ENCODE peak calls at places on chromosomes 7 and 10, in nine cellular contexts. One of them, this sample, is unnamed.

GRCh38 chr7:107344799-107345198 is 125.1 kb upstream of the GPR22 start:
- DNase-seq in cardiac fibroblast: no peak
- DNase-seq in mammary epithelial cell: no peak
- DNase-seq in PC-9: no peak
- DNase-seq in spleen: peak; percentile 34
- DNase-seq in fibroblast of mammary gland: no peak
- DNase-seq in foreskin fibroblast: no peak
- DNase-seq in bronchial epithelial cell: no peak
- DNase-seq in lower leg skin: no peak
- DNase-seq in this sample: no peak

GRCh38 chr10:6536102-6536501 is 44.0 kb downstream of the PRKCQ start:
- DNase-seq in mammary epithelial cell: no peak
- DNase-seq in cardiac fibroblast: no peak
- DNase-seq in lower leg skin: no peak
- DNase-seq in fibroblast of mammary gland: no peak
- DNase-seq in foreskin fibroblast: no peak
- DNase-seq in PC-9: no peak
- DNase-seq in spleen: no peak
- DNase-seq in bronchial epithelial cell: no peak
- DNase-seq in this sample: no peak

GRCh38 chr10:12350167-12350872 is 973 bp downstream of the CAMK1D start:
- DNase-seq in PC-9: peak; percentile 18
- DNase-seq in fibroblast of mammary gland: no peak
- DNase-seq in lower leg skin: peak; percentile 91
- DNase-seq in mammary epithelial cell: peak; percentile 32
- DNase-seq in cardiac fibroblast: peak; percentile 23
- DNase-seq in bronchial epithelial cell: peak; percentile 29
- DNase-seq in foreskin fibroblast: peak; percentile 22
- DNase-seq in spleen: peak; percentile 89
- DNase-seq in this sample: peak; percentile 63

GRCh38 chr7:101591504-101591903 is 37.6 kb downstream of the MYL10 start:
- DNase-seq in PC-9: no peak
- DNase-seq in mammary epithelial cell: no peak
- DNase-seq in spleen: no peak
- DNase-seq in fibroblast of mammary gland: no peak
- DNase-seq in foreskin fibroblast: no peak
- DNase-seq in bronchial epithelial cell: no peak
- DNase-seq in cardiac fibroblast: no peak
- DNase-seq in lower leg skin: no peak
- DNase-seq in this sample: no peak

GRCh38 chr10:117175901-117176534 is 21.3 kb upstream of the KCNK18 start:
- DNase-seq in bronchial epithelial cell: peak; percentile 55
- DNase-seq in foreskin fibroblast: peak; percentile 61
- DNase-seq in mammary epithelial cell: peak; percentile 46
- DNase-seq in cardiac fibroblast: peak; percentile 79
- DNase-seq in lower leg skin: peak; percentile 96
- DNase-seq in fibroblast of mammary gland: peak; percentile 74
- DNase-seq in spleen: peak; percentile 85
- DNase-seq in PC-9: peak; percentile 52
- DNase-seq in this sample: peak; percentile 82

GRCh38 chr7:74092321-74092963 is 8.8 kb downstream of the LIMK1 start:
- DNase-seq in spleen: peak; percentile 79
- DNase-seq in bronchial epithelial cell: no peak
- DNase-seq in foreskin fibroblast: no peak
- DNase-seq in mammary epithelial cell: no peak
- DNase-seq in lower leg skin: no peak
- DNase-seq in PC-9: no peak
- DNase-seq in fibroblast of mammary gland: no peak
- DNase-seq in cardiac fibroblast: no peak
- DNase-seq in this sample: no peak

GRCh38 chr10:29328988-29329387 is 40.1 kb downstream of the LYZL1 start:
- DNase-seq in spleen: no peak
- DNase-seq in cardiac fibroblast: peak; percentile 63
- DNase-seq in foreskin fibroblast: peak; percentile 41
- DNase-seq in fibroblast of mammary gland: peak; percentile 74
- DNase-seq in lower leg skin: no peak
- DNase-seq in PC-9: no peak
- DNase-seq in bronchial epithelial cell: no peak
- DNase-seq in mammary epithelial cell: no peak
- DNase-seq in this sample: no peak

GRCh38 chr10:5206799-5207198 is 10.2 kb downstream of the AKR1C4 start:
- DNase-seq in cardiac fibroblast: no peak
- DNase-seq in PC-9: no peak
- DNase-seq in bronchial epithelial cell: no peak
- DNase-seq in mammary epithelial cell: no peak
- DNase-seq in lower leg skin: no peak
- DNase-seq in fibroblast of mammary gland: no peak
- DNase-seq in foreskin fibroblast: no peak
- DNase-seq in spleen: no peak
- DNase-seq in this sample: peak; percentile 11

GRCh38 chr7:139476891-139477290 is 6.6 kb downstream of the KLRG2 start:
- DNase-seq in lower leg skin: no peak
- DNase-seq in spleen: no peak
- DNase-seq in PC-9: no peak
- DNase-seq in mammary epithelial cell: no peak
- DNase-seq in bronchial epithelial cell: no peak
- DNase-seq in foreskin fibroblast: no peak
- DNase-seq in cardiac fibroblast: no peak
- DNase-seq in fibroblast of mammary gland: no peak
- DNase-seq in this sample: no peak

GRCh38 chr10:22911889-22912762 is 15.7 kb upstream of the ARMC3 start:
- DNase-seq in bronchial epithelial cell: peak; percentile 31
- DNase-seq in PC-9: no peak
- DNase-seq in foreskin fibroblast: peak; percentile 2
- DNase-seq in fibroblast of mammary gland: peak; percentile 8
- DNase-seq in cardiac fibroblast: peak; percentile 86
- DNase-seq in mammary epithelial cell: no peak
- DNase-seq in spleen: no peak
- DNase-seq in lower leg skin: no peak
- DNase-seq in this sample: no peak

GRCh38 chr10:84341983-84342382 is 13.6 kb downstream of the CCSER2 start:
- DNase-seq in lower leg skin: no peak
- DNase-seq in foreskin fibroblast: no peak
- DNase-seq in mammary epithelial cell: no peak
- DNase-seq in fibroblast of mammary gland: no peak
- DNase-seq in spleen: no peak
- DNase-seq in bronchial epithelial cell: no peak
- DNase-seq in cardiac fibroblast: no peak
- DNase-seq in PC-9: no peak
- DNase-seq in this sample: no peak

GRCh38 chr10:15712903-15713302 is 6.8 kb downstream of the ITGA8 start:
- DNase-seq in fibroblast of mammary gland: peak; percentile 58
- DNase-seq in cardiac fibroblast: peak; percentile 27
- DNase-seq in lower leg skin: no peak
- DNase-seq in mammary epithelial cell: no peak
- DNase-seq in foreskin fibroblast: no peak
- DNase-seq in bronchial epithelial cell: peak; percentile 35
- DNase-seq in PC-9: no peak
- DNase-seq in spleen: no peak
- DNase-seq in this sample: no peak

GRCh38 chr10:62266611-62267010 is 2.0 kb downstream of the RTKN2 start:
- DNase-seq in PC-9: no peak
- DNase-seq in foreskin fibroblast: no peak
- DNase-seq in fibroblast of mammary gland: no peak
- DNase-seq in spleen: no peak
- DNase-seq in bronchial epithelial cell: peak; percentile 23
- DNase-seq in lower leg skin: no peak
- DNase-seq in mammary epithelial cell: peak; percentile 62
- DNase-seq in cardiac fibroblast: no peak
- DNase-seq in this sample: no peak

GRCh38 chr7:776992-777520 is 50.0 kb upstream of the PRKAR1B start:
- DNase-seq in PC-9: no peak
- DNase-seq in cardiac fibroblast: no peak
- DNase-seq in spleen: no peak
- DNase-seq in bronchial epithelial cell: no peak
- DNase-seq in lower leg skin: no peak
- DNase-seq in fibroblast of mammary gland: peak; percentile 11
- DNase-seq in mammary epithelial cell: no peak
- DNase-seq in foreskin fibroblast: no peak
- DNase-seq in this sample: no peak

GRCh38 chr10:79025113-79025832 is 43.5 kb upstream of the ZMIZ1 start:
- DNase-seq in mammary epithelial cell: no peak
- DNase-seq in spleen: peak; percentile 79
- DNase-seq in bronchial epithelial cell: no peak
- DNase-seq in cardiac fibroblast: no peak
- DNase-seq in fibroblast of mammary gland: no peak
- DNase-seq in PC-9: no peak
- DNase-seq in lower leg skin: peak; percentile 83
- DNase-seq in foreskin fibroblast: no peak
- DNase-seq in this sample: no peak

GRCh38 chr10:71092812-71093391 is 119.5 kb upstream of the UNC5B start:
- DNase-seq in bronchial epithelial cell: no peak
- DNase-seq in PC-9: no peak
- DNase-seq in spleen: no peak
- DNase-seq in fibroblast of mammary gland: no peak
- DNase-seq in mammary epithelial cell: no peak
- DNase-seq in cardiac fibroblast: no peak
- DNase-seq in lower leg skin: no peak
- DNase-seq in foreskin fibroblast: no peak
- DNase-seq in this sample: no peak

GRCh38 chr7:137904826-137905225 is 58.1 kb upstream of the DGKI start:
- DNase-seq in lower leg skin: no peak
- DNase-seq in spleen: no peak
- DNase-seq in mammary epithelial cell: no peak
- DNase-seq in bronchial epithelial cell: no peak
- DNase-seq in PC-9: no peak
- DNase-seq in cardiac fibroblast: no peak
- DNase-seq in fibroblast of mammary gland: no peak
- DNase-seq in foreskin fibroblast: no peak
- DNase-seq in this sample: peak; percentile 19

DNA sequence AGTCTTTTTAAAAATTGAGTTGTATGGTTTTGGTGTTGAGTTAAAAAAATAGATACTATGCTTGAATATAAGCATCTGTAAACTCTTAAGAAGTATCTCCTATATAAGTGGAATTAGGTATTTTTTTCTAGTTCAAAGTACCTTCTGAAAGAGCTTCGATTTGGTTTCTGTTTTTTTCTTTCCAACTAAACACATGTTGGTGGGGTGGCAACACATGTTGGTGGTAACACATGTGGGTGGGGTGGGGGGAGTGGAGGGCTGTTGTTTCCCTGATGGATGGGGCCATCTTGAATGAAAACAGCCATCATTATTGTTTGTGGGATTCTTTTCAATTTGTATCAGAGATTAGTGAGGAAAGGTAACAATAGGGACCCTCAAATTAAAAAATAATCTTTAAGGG is 178.9 kb downstream of the STK31 start:
- DNase-seq in lower leg skin: no peak
- DNase-seq in spleen: no peak
- DNase-seq in fibroblast of mammary gland: no peak
- DNase-seq in cardiac fibroblast: no peak
- DNase-seq in foreskin fibroblast: no peak
- DNase-seq in PC-9: no peak
- DNase-seq in bronchial epithelial cell: no peak
- DNase-seq in mammary epithelial cell: no peak
- DNase-seq in this sample: no peak
- H3K4me3 ChIP-seq in lower leg skin: no peak overlapping the region
- H3K4me3 ChIP-seq in spleen: no peak overlapping the region
- H3K4me3 ChIP-seq in fibroblast of mammary gland: no peak overlapping the region
- H3K4me3 ChIP-seq in cardiac fibroblast: no peak overlapping the region
- H3K4me3 ChIP-seq in foreskin fibroblast: no peak overlapping the region
- H3K4me3 ChIP-seq in PC-9: no peak overlapping the region
- H3K4me3 ChIP-seq in bronchial epithelial cell: no peak overlapping the region
- H3K4me3 ChIP-seq in mammary epithelial cell: no peak overlapping the region
- H3K4me3 ChIP-seq in this sample: no peak overlapping the region

DNA sequence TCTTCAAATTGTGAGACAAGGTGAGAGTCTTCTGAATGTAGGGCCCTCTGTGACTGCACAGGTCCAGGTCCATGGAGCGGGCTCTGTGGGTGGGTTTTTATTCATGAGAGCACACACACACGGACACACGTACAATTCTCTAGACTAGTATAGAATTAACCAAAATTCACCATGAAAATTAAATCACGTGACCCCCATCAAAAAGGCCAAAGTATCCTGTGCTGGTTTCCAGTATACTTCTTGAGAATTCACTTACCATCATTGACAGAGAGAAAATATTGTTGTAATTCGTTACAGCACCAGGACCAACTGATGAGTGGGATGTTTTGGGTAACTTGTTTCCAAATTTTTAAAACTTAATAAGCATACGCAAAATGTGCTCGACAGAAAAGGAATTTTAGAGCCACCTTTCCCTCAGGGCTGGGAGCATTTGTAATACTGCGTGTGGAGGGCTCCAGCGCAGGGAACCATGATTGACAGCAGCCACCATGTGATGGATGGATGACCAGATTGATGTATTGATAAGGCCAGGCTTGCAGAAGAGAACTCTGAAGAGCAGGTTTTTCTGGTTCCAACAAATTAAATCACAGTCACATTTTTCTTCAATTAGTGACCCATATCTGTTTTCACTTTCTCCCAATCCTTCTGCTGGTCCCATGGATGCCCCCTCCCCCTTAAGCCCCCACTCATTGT is 14.9 kb upstream of the DNTT start:
- DNase-seq in spleen: no peak
- DNase-seq in fibroblast of mammary gland: no peak
- DNase-seq in lower leg skin: peak; percentile 6
- DNase-seq in cardiac fibroblast: no peak
- DNase-seq in foreskin fibroblast: no peak
- DNase-seq in bronchial epithelial cell: no peak
- DNase-seq in mammary epithelial cell: no peak
- DNase-seq in PC-9: no peak
- DNase-seq in this sample: no peak
- H3K4me3 ChIP-seq in spleen: no peak overlapping the region
- H3K4me3 ChIP-seq in fibroblast of mammary gland: no peak overlapping the region
- H3K4me3 ChIP-seq in lower leg skin: no peak overlapping the region
- H3K4me3 ChIP-seq in cardiac fibroblast: no peak overlapping the region
- H3K4me3 ChIP-seq in foreskin fibroblast: no peak overlapping the region
- H3K4me3 ChIP-seq in bronchial epithelial cell: no peak overlapping the region
- H3K4me3 ChIP-seq in mammary epithelial cell: no peak overlapping the region
- H3K4me3 ChIP-seq in PC-9: no peak overlapping the region
- H3K4me3 ChIP-seq in this sample: no peak overlapping the region

GRCh38 chr7:39624935-39625694 is 1.7 kb downstream of the RALA start:
- DNase-seq in fibroblast of mammary gland: peak; percentile 72
- DNase-seq in mammary epithelial cell: no peak
- DNase-seq in lower leg skin: no peak
- DNase-seq in PC-9: no peak
- DNase-seq in bronchial epithelial cell: no peak
- DNase-seq in foreskin fibroblast: no peak
- DNase-seq in spleen: no peak
- DNase-seq in cardiac fibroblast: peak; percentile 50
- DNase-seq in this sample: peak; percentile 19
- H3K4me3 ChIP-seq in fibroblast of mammary gland: peak overlapping the region; percentile 90
- H3K4me3 ChIP-seq in mammary epithelial cell: peak overlapping the region; percentile 89
- H3K4me3 ChIP-seq in lower leg skin: no peak overlapping the region
- H3K4me3 ChIP-seq in PC-9: peak overlapping the region; percentile 75
- H3K4me3 ChIP-seq in bronchial epithelial cell: peak overlapping the region; percentile 89
- H3K4me3 ChIP-seq in foreskin fibroblast: peak overlapping the region; percentile 84
- H3K4me3 ChIP-seq in spleen: peak overlapping the region; percentile 84
- H3K4me3 ChIP-seq in cardiac fibroblast: peak overlapping the region; percentile 77
- H3K4me3 ChIP-seq in this sample: peak overlapping the region; percentile 76

DNA sequence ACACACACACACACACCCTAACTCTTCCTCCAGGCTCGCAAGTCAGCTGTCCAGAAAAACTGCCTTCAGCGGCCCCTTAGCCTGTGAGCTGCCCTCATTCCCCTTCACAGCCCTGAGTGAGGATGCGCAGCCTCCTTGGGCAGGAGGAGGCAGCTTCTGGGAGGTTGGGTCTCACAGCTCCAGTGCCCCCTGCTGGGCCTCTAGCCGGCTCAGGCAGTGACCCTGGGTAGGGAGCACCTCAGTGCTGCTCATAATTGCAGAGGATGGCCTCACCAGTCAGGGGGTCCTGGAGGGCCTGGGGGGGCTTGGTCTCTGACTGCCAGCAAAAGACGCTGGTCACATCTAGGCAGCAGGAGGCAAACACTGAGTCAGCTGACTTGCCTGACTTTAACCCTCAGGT is 43.7 kb downstream of the ZNF273 start:
- DNase-seq in lower leg skin: no peak
- DNase-seq in cardiac fibroblast: peak; percentile 4
- DNase-seq in spleen: no peak
- DNase-seq in foreskin fibroblast: no peak
- DNase-seq in mammary epithelial cell: no peak
- DNase-seq in bronchial epithelial cell: no peak
- DNase-seq in fibroblast of mammary gland: peak; percentile 12
- DNase-seq in PC-9: no peak
- DNase-seq in this sample: peak; percentile 61
- H3K4me3 ChIP-seq in lower leg skin: no peak overlapping the region
- H3K4me3 ChIP-seq in cardiac fibroblast: no peak overlapping the region
- H3K4me3 ChIP-seq in spleen: no peak overlapping the region
- H3K4me3 ChIP-seq in foreskin fibroblast: no peak overlapping the region
- H3K4me3 ChIP-seq in mammary epithelial cell: no peak overlapping the region
- H3K4me3 ChIP-seq in bronchial epithelial cell: no peak overlapping the region
- H3K4me3 ChIP-seq in fibroblast of mammary gland: no peak overlapping the region
- H3K4me3 ChIP-seq in PC-9: no peak overlapping the region
- H3K4me3 ChIP-seq in this sample: no peak overlapping the region

This sample was measured in NB4.